ENCODE peak calls at places on chromosomes 1 and 21, in four cellular contexts. One of them, this sample, is unnamed.

GRCh38 chr1:7229696-7230095 is 444.4 kb downstream of the CAMTA1 start:
- DNase-seq in sigmoid colon: no peak
- DNase-seq in heart left ventricle: no peak
- DNase-seq in fibroblast of mammary gland: peak; percentile 81
- DNase-seq in this sample: peak; percentile 45

GRCh38 chr1:108068141-108068540 is 103.2 kb upstream of the VAV3 start:
- DNase-seq in fibroblast of mammary gland: no peak
- DNase-seq in sigmoid colon: no peak
- DNase-seq in heart left ventricle: no peak
- DNase-seq in this sample: no peak

GRCh38 chr1:37298769-37299168 is 175.6 kb upstream of the ZC3H12A start:
- DNase-seq in fibroblast of mammary gland: no peak
- DNase-seq in sigmoid colon: no peak
- DNase-seq in heart left ventricle: no peak
- DNase-seq in this sample: no peak

GRCh38 chr1:182444497-182444896 is 5.4 kb upstream of the RGSL1 start:
- DNase-seq in heart left ventricle: no peak
- DNase-seq in fibroblast of mammary gland: no peak
- DNase-seq in sigmoid colon: no peak
- DNase-seq in this sample: no peak

GRCh38 chr1:87141556-87141955 is 187.1 kb upstream of the LMO4 start:
- DNase-seq in fibroblast of mammary gland: no peak
- DNase-seq in sigmoid colon: no peak
- DNase-seq in heart left ventricle: no peak
- DNase-seq in this sample: no peak

GRCh38 chr1:21706151-21706835 is 37.1 kb upstream of the RAP1GAP start:
- DNase-seq in heart left ventricle: no peak
- DNase-seq in fibroblast of mammary gland: peak; percentile 52
- DNase-seq in sigmoid colon: no peak
- DNase-seq in this sample: peak; percentile 1

GRCh38 chr1:27330786-27331185 is 8.8 kb downstream of the TMEM222 start:
- DNase-seq in fibroblast of mammary gland: no peak
- DNase-seq in sigmoid colon: no peak
- DNase-seq in heart left ventricle: no peak
- DNase-seq in this sample: no peak

GRCh38 chr21:39581414-39581813 is 31.3 kb upstream of the B3GALT5 start:
- DNase-seq in sigmoid colon: no peak
- DNase-seq in heart left ventricle: no peak
- DNase-seq in fibroblast of mammary gland: no peak
- DNase-seq in this sample: no peak

GRCh38 chr1:20875198-20875973 is 88.3 kb upstream of the HP1BP3 start:
- DNase-seq in sigmoid colon: no peak
- DNase-seq in heart left ventricle: no peak
- DNase-seq in fibroblast of mammary gland: no peak
- DNase-seq in this sample: no peak

GRCh38 chr1:151612506-151613274 is 840 bp downstream of the SNX27 start:
- DNase-seq in fibroblast of mammary gland: peak; percentile 22
- DNase-seq in heart left ventricle: peak; percentile 32
- DNase-seq in sigmoid colon: no peak
- DNase-seq in this sample: no peak

GRCh38 chr1:58779837-58780585 is 3.8 kb downstream of the JUN start:
- DNase-seq in fibroblast of mammary gland: peak; percentile 81
- DNase-seq in sigmoid colon: peak; percentile 72
- DNase-seq in heart left ventricle: peak; percentile 27
- DNase-seq in this sample: peak; percentile 71

DNA sequence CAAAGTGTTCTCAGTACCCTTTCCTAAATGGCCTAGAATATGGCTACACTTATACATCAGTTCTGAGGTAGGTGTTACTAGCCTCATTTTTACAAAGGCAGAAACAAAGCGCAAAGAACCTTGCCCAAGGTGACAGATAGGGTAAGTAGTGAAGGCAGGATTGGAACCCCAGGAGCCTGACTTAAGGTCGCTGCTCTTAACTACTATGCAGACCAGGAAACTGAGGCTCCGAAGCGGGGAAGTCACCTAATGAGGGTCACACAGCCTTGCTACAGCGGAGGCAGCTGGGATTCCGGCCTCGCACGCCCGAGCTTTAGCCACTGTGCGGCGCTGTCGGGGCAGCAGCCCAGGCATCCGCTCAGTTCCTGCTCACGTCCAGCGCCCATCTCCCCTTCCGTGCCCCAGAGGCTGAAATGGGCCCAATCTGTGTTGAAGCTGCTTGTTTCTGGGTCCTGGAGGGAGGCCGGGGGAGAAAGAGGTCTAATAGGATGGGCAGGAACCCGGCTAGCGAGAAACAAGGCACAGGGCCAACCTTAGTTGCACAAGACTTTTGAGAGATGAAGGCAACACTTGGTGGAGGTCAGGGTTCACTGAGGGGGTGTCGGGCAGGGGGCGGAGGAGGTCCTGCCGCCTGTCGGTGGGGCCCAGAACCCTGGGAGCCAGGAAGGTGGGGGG is 1.4 kb upstream of the FOXD2 start:
- DNase-seq in sigmoid colon: peak; percentile 77
- DNase-seq in fibroblast of mammary gland: peak; percentile 67
- DNase-seq in heart left ventricle: peak; percentile 56
- DNase-seq in this sample: peak; percentile 37
- TF ChIP-seq CTCF in sigmoid colon: peak; percentile 57
- TF ChIP-seq CTCF in fibroblast of mammary gland: peak; percentile 96
- TF ChIP-seq CTCF in heart left ventricle: peak; percentile 67
- TF ChIP-seq CTCF in this sample: peak; percentile 91

GRCh38 chr1:92587445-92587844 is 100.7 kb upstream of the GFI1 start:
- DNase-seq in sigmoid colon: no peak
- DNase-seq in fibroblast of mammary gland: no peak
- DNase-seq in heart left ventricle: no peak
- DNase-seq in this sample: no peak

GRCh38 chr1:92585831-92586230 is 99.1 kb upstream of the GFI1 start:
- DNase-seq in heart left ventricle: no peak
- DNase-seq in sigmoid colon: no peak
- DNase-seq in fibroblast of mammary gland: peak; percentile 11
- DNase-seq in this sample: no peak

GRCh38 chr1:92583821-92584760 is 97.4 kb upstream of the GFI1 start:
- DNase-seq in heart left ventricle: no peak
- DNase-seq in sigmoid colon: no peak
- DNase-seq in fibroblast of mammary gland: peak; percentile 82
- DNase-seq in this sample: peak; percentile 62
- TF ChIP-seq CTCF in heart left ventricle: no peak
- TF ChIP-seq CTCF in sigmoid colon: no peak
- TF ChIP-seq CTCF in fibroblast of mammary gland: peak; percentile 21
- TF ChIP-seq CTCF in this sample: peak; percentile 67

GRCh38 chr1:5620997-5621396 is 371.2 kb downstream of the NPHP4 start:
- DNase-seq in heart left ventricle: no peak
- DNase-seq in sigmoid colon: no peak
- DNase-seq in fibroblast of mammary gland: no peak
- DNase-seq in this sample: no peak
- TF ChIP-seq CTCF in heart left ventricle: no peak
- TF ChIP-seq CTCF in sigmoid colon: no peak
- TF ChIP-seq CTCF in fibroblast of mammary gland: no peak
- TF ChIP-seq CTCF in this sample: no peak

GRCh38 chr1:88595355-88595754 is 88.7 kb upstream of the PKN2 start:
- DNase-seq in sigmoid colon: no peak
- DNase-seq in fibroblast of mammary gland: peak; percentile 59
- DNase-seq in heart left ventricle: no peak
- DNase-seq in this sample: peak; percentile 46
- TF ChIP-seq CTCF in sigmoid colon: no peak
- TF ChIP-seq CTCF in fibroblast of mammary gland: peak; percentile 55
- TF ChIP-seq CTCF in heart left ventricle: no peak
- TF ChIP-seq CTCF in this sample: peak; percentile 84

DNA sequence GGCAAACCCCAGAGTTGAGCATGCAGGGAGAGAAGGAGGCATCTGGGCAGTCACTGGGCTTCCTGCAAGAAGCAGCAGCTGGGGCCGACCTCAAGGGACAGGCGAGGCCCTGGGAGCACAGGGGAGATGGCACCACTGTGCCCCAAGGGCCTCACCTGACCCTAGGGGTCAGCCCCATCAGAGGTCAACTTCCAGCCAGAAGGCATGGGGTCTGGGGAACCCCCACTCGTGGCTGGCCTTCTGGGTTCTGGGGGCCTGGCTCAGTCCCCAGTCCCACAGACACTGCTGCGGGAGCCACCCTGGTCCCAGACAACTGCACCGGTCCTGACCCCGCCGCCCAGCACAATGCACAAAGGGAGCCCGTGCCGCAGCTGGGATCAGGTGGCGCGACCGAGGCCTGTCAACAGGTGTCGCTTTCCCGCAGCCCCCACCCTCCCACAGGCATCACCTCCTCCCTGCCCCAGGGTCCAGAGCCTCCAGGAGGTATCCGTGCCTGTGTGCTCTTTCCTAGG is 6.2 kb downstream of the WNT9A start:
- DNase-seq in fibroblast of mammary gland: no peak
- DNase-seq in sigmoid colon: peak; percentile 70
- DNase-seq in heart left ventricle: peak; percentile 12
- DNase-seq in this sample: no peak
- TF ChIP-seq CTCF in fibroblast of mammary gland: no peak
- TF ChIP-seq CTCF in sigmoid colon: no peak
- TF ChIP-seq CTCF in heart left ventricle: no peak
- TF ChIP-seq CTCF in this sample: no peak

DNA sequence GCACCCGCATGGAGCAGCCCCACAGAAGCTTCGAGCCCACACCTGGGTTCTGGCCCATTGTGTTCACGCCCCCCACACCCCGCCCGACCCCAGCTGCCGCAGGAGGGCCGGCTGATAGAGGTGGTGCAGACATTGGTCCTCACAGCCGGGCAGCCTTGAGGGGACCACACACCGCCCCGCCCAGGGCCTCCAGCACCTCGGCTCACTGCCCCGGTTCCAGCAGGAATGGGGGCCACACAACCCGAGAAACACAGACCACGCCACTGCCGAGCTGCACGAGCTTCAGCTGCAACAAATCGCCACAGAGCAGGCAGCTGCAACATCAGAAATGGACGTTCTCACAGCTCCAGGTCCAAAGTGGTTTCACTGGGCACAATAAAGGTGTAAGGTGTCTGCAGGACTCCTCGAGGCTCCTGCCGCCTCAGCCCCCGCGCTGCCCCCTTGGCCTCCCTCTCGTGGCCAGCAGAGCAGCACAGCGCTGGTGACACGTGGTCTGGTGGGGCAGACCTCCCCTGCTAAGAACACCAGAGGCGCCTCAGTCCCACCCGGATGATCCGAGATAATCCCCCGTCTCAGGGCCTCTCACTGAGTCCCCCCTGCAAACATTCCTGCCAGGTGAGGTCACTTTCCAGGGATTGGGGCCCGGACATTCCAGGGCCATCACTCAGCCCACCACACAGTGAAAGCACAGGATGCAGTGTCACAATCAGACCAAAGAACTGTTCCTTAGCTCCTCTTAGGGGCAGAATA is 62.3 kb upstream of the ADARB1 start:
- DNase-seq in heart left ventricle: no peak
- DNase-seq in sigmoid colon: peak; percentile 64
- DNase-seq in fibroblast of mammary gland: peak; percentile 83
- DNase-seq in this sample: peak; percentile 23
- TF ChIP-seq CTCF in heart left ventricle: no peak
- TF ChIP-seq CTCF in sigmoid colon: no peak
- TF ChIP-seq CTCF in fibroblast of mammary gland: no peak
- TF ChIP-seq CTCF in this sample: no peak

GRCh38 chr1:202287196-202287595 is 54.5 kb downstream of the UBE2T start:
- DNase-seq in fibroblast of mammary gland: no peak
- DNase-seq in heart left ventricle: no peak
- DNase-seq in sigmoid colon: no peak
- DNase-seq in this sample: no peak
- TF ChIP-seq CTCF in fibroblast of mammary gland: no peak
- TF ChIP-seq CTCF in heart left ventricle: no peak
- TF ChIP-seq CTCF in sigmoid colon: no peak
- TF ChIP-seq CTCF in this sample: no peak

DNA sequence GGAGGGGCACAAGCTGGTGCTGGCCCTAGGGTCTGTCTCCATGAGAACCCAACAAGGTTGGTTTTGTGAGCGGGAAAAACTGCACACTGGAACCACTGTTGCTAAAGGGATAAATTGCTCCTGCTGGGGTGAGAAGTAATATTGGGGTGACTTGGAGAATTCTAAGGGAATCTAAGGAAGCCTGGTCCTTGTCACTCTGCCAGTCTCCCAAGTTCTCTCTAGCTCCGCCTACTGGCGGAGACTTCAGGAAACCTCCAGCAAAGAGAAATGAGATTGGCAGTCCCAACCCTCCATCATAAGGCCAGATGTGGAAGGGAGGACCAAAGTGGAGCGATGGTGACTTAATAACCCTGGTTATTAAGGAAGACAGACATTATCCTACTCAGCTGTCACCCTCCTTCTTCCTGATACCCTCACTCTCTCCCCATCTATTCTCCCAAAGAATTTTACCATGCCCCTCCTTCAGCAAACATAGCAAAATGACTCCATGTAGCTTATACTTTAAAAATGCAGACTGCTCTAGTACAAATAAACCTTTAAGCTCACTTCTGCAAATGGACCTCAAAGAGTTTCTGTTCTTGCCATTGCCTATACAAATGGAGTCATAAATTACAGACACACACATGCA is 2.7 kb downstream of the LCE1F start:
- DNase-seq in fibroblast of mammary gland: peak; percentile 32
- DNase-seq in sigmoid colon: no peak
- DNase-seq in heart left ventricle: no peak
- DNase-seq in this sample: peak; percentile 13
- TF ChIP-seq CTCF in fibroblast of mammary gland: peak; percentile 40
- TF ChIP-seq CTCF in sigmoid colon: no peak
- TF ChIP-seq CTCF in heart left ventricle: no peak
- TF ChIP-seq CTCF in this sample: peak; percentile 53

This sample was measured in HFFc6.